ENCODE peak calls at places on chromosomes 2 and 18, in seven cellular contexts. B is brain microvascular endothelial cell, R is HCT116, P is GM12864, G is NB4, I is A549, K is left ventricle myocardium inferior. U is an unnamed sample.
A peak's percentile ranks its signal among the peaks of the same experiment; 100 is the strongest.

GRCh38 chr2:74763962-74764428 is 69.9 kb upstream of the HK2 start:
- DNase-seq in R (no peak), I (no peak), P (no peak), K (no peak), G (no peak), B (no peak), U (no peak)

GRCh38 chr2:70140978-70141753 is 49.7 kb downstream of the C2orf42 start:
- DNase-seq in P (no peak), K (no peak), G (peak; percentile 83), I (no peak), R (peak; percentile 94), B (peak; percentile 39), U (no peak)

GRCh38 chr2:178188466-178188865 is 5.8 kb upstream of the OSBPL6 start:
- DNase-seq in P (no peak), G (no peak), B (no peak), R (no peak), I (no peak), K (no peak), U (no peak)

GRCh38 chr2:46385786-46386577 is 88.8 kb downstream of the EPAS1 start:
- DNase-seq in K (no peak), R (no peak), B (no peak), G (peak; percentile 87), I (no peak), P (no peak), U (no peak)

GRCh38 chr18:48440924-48441323 is 31.7 kb upstream of the ZBTB7C start:
- DNase-seq in K (no peak), I (no peak), R (no peak), G (no peak), P (no peak), B (no peak), U (no peak)

GRCh38 chr2:160891353-160891740 is 268.9 kb upstream of the TANK start:
- DNase-seq in B (no peak), K (no peak), P (no peak), G (no peak), R (no peak), I (no peak), U (no peak)

GRCh38 chr2:100620481-100620880 is 57.7 kb downstream of the PDCL3 start:
- DNase-seq in P (no peak), I (no peak), K (no peak), G (no peak), B (no peak), R (no peak), U (no peak)

GRCh38 chr2:3487931-3488554 is 31.3 kb downstream of the ADI1 start:
- DNase-seq in G (no peak), P (no peak), R (no peak), K (no peak), B (no peak), I (no peak), U (no peak)

GRCh38 chr2:239312741-239313246 is 88.0 kb downstream of the HDAC4 start:
- DNase-seq in P (no peak), R (no peak), K (peak; percentile 43), I (no peak), G (no peak), B (no peak), U (no peak)

GRCh38 chr2:236570081-236570979 is 705 bp downstream of the ACKR3 start:
- DNase-seq in I (no peak), K (no peak), B (no peak), R (no peak), G (no peak), P (no peak), U (no peak)
- H3K4me3 ChIP-seq in I (peak overlapping the region; percentile 43), K (peak overlapping the region; percentile 77), B (peak overlapping the region; percentile 58), R (no peak overlapping the region), G (no peak overlapping the region), P (peak overlapping the region; percentile 39), U (peak overlapping the region; percentile 44)

DNA sequence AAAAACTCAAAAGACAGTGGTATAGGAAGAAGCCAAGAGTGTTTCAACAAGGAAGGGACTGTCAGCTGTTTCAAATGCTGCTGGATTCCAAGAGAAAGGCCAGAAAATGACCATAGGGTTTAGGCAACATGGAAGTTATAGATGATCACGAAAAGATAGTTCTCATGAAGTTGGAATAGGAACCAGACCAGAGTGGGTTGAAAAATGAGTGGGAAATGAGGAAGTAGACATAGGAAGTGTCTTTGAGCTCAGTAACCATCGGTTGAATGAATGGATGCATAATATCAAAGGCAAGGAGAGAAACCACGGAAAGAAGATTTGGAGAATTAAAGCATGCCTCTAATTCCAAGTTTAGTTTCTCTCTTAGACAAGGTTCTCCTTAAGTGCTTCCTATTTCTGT is 1.3 kb downstream of the NCAPH start:
- DNase-seq in G (peak; percentile 69), P (no peak), R (no peak), B (no peak), I (no peak), K (no peak), U (no peak)
- H3K4me3 ChIP-seq in G (peak overlapping the region; percentile 86), P (peak overlapping the region; percentile 72), R (peak overlapping the region; percentile 96), B (no peak overlapping the region), I (peak overlapping the region; percentile 65), K (no peak overlapping the region), U (peak overlapping the region; percentile 86)

GRCh38 chr18:72541871-72542690 is 2.1 kb downstream of the CBLN2 start:
- DNase-seq in G (no peak), I (no peak), K (no peak), P (no peak), R (no peak), B (no peak), U (no peak)
- H3K4me3 ChIP-seq in G (no peak overlapping the region), I (no peak overlapping the region), K (no peak overlapping the region), P (no peak overlapping the region), R (no peak overlapping the region), B (no peak overlapping the region), U (peak overlapping the region; percentile 42)

DNA sequence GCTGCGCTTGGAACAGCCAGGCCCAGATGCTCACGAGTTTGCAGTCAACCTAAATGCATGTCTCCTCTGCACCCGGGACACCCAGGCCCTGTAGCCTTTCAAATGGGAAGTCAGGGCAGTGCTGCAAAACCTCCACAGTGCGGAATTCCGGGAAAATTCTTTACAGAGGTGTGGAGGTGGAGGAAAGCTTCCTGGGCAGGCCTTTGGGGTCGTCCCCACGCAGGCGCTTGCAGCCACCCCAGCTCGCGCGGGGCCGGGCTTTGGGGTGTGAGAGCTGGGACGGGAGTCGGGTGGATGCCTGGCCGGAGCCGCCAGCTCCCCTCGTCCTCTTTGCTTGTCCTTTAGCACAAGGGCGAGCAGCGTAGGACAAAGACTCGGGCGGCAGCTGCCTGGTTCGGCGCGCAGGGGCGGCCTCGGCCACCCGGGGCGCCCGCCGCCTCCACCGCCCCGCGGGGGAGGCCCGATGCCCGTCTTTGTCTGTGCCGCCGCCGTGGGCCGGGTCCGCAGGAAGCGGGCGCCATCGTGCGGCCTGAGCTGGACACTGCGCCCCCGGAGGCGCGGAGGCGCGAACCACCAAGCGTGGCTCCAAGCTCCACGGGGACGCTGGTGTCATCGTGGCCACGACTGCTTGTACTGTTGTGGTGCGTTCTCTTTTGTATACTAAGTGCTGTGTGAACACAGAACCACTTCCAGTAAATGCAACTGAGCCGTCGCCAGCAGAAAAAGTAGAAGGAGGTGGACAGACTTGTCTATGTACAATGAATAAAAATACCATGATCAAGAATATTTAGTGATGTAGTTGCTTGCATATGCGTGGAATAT is 28.2 kb upstream of the BCL11A start:
- DNase-seq in R (no peak), B (peak; percentile 29), G (peak; percentile 81), I (peak; percentile 76), K (peak; percentile 66), P (no peak), U (no peak)
- H3K4me3 ChIP-seq in R (peak overlapping the region; percentile 43), B (peak overlapping the region; percentile 52), G (peak overlapping the region; percentile 17), I (peak overlapping the region; percentile 35), K (peak overlapping the region; percentile 62), P (peak overlapping the region; percentile 10), U (peak overlapping the region; percentile 34)

DNA sequence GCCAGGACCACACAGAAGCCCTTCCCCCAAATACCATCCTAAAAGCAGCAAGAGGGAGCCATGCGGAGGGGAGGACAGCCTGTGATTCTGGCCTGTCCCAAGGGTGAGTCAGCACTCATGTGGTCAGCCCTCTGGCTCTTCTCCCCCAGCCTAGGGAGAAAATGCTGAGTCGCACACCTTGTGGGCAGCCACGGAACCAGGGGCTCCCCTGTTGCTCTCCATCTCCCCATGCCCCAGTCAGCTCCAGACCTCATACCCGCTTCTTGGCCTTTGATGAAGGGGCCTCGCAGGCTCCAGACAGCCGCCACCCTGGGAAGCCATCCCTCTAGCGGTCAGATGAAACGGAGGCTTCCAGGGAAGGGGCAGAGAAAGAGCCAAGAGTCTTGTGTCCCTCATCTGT is 181.2 kb upstream of the SIX2 start:
- DNase-seq in K (no peak), G (peak; percentile 73), B (no peak), P (no peak), R (no peak), I (no peak), U (no peak)
- H3K4me3 ChIP-seq in K (no peak overlapping the region), G (no peak overlapping the region), B (no peak overlapping the region), P (no peak overlapping the region), R (no peak overlapping the region), I (no peak overlapping the region), U (no peak overlapping the region)

DNA sequence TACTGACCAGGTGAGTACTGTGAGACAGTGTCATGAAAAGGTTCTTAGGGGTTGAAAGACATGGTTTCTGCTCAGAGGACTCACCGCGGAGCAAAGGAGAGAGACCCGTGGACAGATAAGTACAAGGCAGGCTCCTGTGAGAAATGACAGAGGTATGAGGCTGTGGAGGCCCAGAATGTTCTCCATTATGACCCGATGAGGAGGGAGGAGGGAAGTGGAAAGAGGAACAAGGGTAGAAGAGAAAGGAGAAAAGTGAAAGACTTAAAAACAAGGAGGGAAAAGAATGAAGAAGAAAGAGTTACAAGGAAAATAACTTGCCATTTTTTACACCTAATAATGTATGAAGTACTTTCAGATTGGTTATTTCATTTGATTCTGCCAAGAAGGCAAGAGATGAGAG is 29.8 kb downstream of the MAPRE3 start:
- DNase-seq in P (no peak), G (no peak), B (no peak), R (no peak), I (no peak), K (no peak), U (no peak)
- H3K4me3 ChIP-seq in P (no peak overlapping the region), G (no peak overlapping the region), B (no peak overlapping the region), R (no peak overlapping the region), I (no peak overlapping the region), K (no peak overlapping the region), U (no peak overlapping the region)